ENCODE peak calls at places on chromosomes 3 and 15, in seven cellular contexts. One of them, this sample, is unnamed.

GRCh38 chr3:190303887-190304286 is 18.4 kb downstream of the CLDN1 start:
- DNase-seq in AG09319: no peak
- DNase-seq in K562: no peak
- DNase-seq in IMR-90: no peak
- DNase-seq in mesothelial cell of epicardium: no peak
- DNase-seq in suprapubic skin: no peak
- DNase-seq in Caco-2: no peak
- DNase-seq in this sample: no peak

GRCh38 chr3:167814441-167814951 is 79.0 kb downstream of the SERPINI1 start:
- DNase-seq in AG09319: peak; percentile 18
- DNase-seq in K562: no peak
- DNase-seq in IMR-90: peak; percentile 11
- DNase-seq in mesothelial cell of epicardium: no peak
- DNase-seq in suprapubic skin: no peak
- DNase-seq in Caco-2: no peak
- DNase-seq in this sample: peak; percentile 15

GRCh38 chr3:179076243-179077027 is 4.8 kb upstream of the ZMAT3 start:
- DNase-seq in AG09319: no peak
- DNase-seq in K562: no peak
- DNase-seq in IMR-90: no peak
- DNase-seq in mesothelial cell of epicardium: no peak
- DNase-seq in suprapubic skin: no peak
- DNase-seq in Caco-2: no peak
- DNase-seq in this sample: no peak

GRCh38 chr3:96863129-96863740 is 48.8 kb downstream of the EPHA6 start:
- DNase-seq in AG09319: no peak
- DNase-seq in K562: peak; percentile 1
- DNase-seq in IMR-90: peak; percentile 2
- DNase-seq in mesothelial cell of epicardium: no peak
- DNase-seq in suprapubic skin: no peak
- DNase-seq in Caco-2: no peak
- DNase-seq in this sample: peak; percentile 3

GRCh38 chr15:67145307-67145610 is 79.9 kb downstream of the SMAD3 start:
- DNase-seq in AG09319: no peak
- DNase-seq in K562: no peak
- DNase-seq in IMR-90: no peak
- DNase-seq in mesothelial cell of epicardium: no peak
- DNase-seq in suprapubic skin: no peak
- DNase-seq in Caco-2: no peak
- DNase-seq in this sample: no peak

GRCh38 chr3:140942221-140943104 is 827 bp downstream of the SLC25A36 start:
- DNase-seq in AG09319: no peak
- DNase-seq in K562: peak; percentile 59
- DNase-seq in IMR-90: peak; percentile 56
- DNase-seq in mesothelial cell of epicardium: peak; percentile 31
- DNase-seq in suprapubic skin: peak; percentile 80
- DNase-seq in Caco-2: peak; percentile 72
- DNase-seq in this sample: peak; percentile 16

GRCh38 chr15:93179072-93179471 is 90.1 kb upstream of the RGMA start:
- DNase-seq in AG09319: no peak
- DNase-seq in K562: no peak
- DNase-seq in IMR-90: no peak
- DNase-seq in mesothelial cell of epicardium: no peak
- DNase-seq in suprapubic skin: no peak
- DNase-seq in Caco-2: no peak
- DNase-seq in this sample: no peak

GRCh38 chr3:188397766-188398705 is 244.1 kb downstream of the LPP start:
- DNase-seq in AG09319: no peak
- DNase-seq in K562: no peak
- DNase-seq in IMR-90: no peak
- DNase-seq in mesothelial cell of epicardium: no peak
- DNase-seq in suprapubic skin: no peak
- DNase-seq in Caco-2: no peak
- DNase-seq in this sample: no peak

GRCh38 chr3:29679967-29680366 is 399.1 kb downstream of the RBMS3 start:
- DNase-seq in AG09319: no peak
- DNase-seq in K562: no peak
- DNase-seq in IMR-90: no peak
- DNase-seq in mesothelial cell of epicardium: no peak
- DNase-seq in suprapubic skin: no peak
- DNase-seq in Caco-2: no peak
- DNase-seq in this sample: no peak

GRCh38 chr15:61582092-61582491 is 353.0 kb upstream of the RORA start:
- DNase-seq in AG09319: no peak
- DNase-seq in K562: no peak
- DNase-seq in IMR-90: no peak
- DNase-seq in mesothelial cell of epicardium: no peak
- DNase-seq in suprapubic skin: no peak
- DNase-seq in Caco-2: no peak
- DNase-seq in this sample: no peak

GRCh38 chr3:131349946-131350347 is 31.6 kb upstream of the NUDT16 start:
- DNase-seq in AG09319: peak; percentile 49
- DNase-seq in K562: no peak
- DNase-seq in IMR-90: peak; percentile 70
- DNase-seq in mesothelial cell of epicardium: no peak
- DNase-seq in suprapubic skin: no peak
- DNase-seq in Caco-2: peak; percentile 58
- DNase-seq in this sample: peak; percentile 89

GRCh38 chr15:80214979-80215378 is 37.0 kb downstream of the CTXND1 start:
- DNase-seq in AG09319: no peak
- DNase-seq in K562: no peak
- DNase-seq in IMR-90: no peak
- DNase-seq in mesothelial cell of epicardium: no peak
- DNase-seq in suprapubic skin: no peak
- DNase-seq in Caco-2: no peak
- DNase-seq in this sample: no peak

GRCh38 chr15:62770752-62771151 is 271.8 kb upstream of the TPM1 start:
- DNase-seq in AG09319: peak; percentile 34
- DNase-seq in K562: no peak
- DNase-seq in IMR-90: peak; percentile 94
- DNase-seq in mesothelial cell of epicardium: no peak
- DNase-seq in suprapubic skin: no peak
- DNase-seq in Caco-2: no peak
- DNase-seq in this sample: peak; percentile 94

GRCh38 chr15:100732359-100733055 is 130.1 kb downstream of the ASB7 start:
- DNase-seq in AG09319: no peak
- DNase-seq in K562: no peak
- DNase-seq in IMR-90: peak; percentile 24
- DNase-seq in mesothelial cell of epicardium: no peak
- DNase-seq in suprapubic skin: no peak
- DNase-seq in Caco-2: no peak
- DNase-seq in this sample: peak; percentile 29

GRCh38 chr3:27366062-27366591 is 3.1 kb downstream of the NEK10 start:
- DNase-seq in AG09319: no peak
- DNase-seq in K562: no peak
- DNase-seq in IMR-90: no peak
- DNase-seq in mesothelial cell of epicardium: no peak
- DNase-seq in suprapubic skin: no peak
- DNase-seq in Caco-2: no peak
- DNase-seq in this sample: no peak

DNA sequence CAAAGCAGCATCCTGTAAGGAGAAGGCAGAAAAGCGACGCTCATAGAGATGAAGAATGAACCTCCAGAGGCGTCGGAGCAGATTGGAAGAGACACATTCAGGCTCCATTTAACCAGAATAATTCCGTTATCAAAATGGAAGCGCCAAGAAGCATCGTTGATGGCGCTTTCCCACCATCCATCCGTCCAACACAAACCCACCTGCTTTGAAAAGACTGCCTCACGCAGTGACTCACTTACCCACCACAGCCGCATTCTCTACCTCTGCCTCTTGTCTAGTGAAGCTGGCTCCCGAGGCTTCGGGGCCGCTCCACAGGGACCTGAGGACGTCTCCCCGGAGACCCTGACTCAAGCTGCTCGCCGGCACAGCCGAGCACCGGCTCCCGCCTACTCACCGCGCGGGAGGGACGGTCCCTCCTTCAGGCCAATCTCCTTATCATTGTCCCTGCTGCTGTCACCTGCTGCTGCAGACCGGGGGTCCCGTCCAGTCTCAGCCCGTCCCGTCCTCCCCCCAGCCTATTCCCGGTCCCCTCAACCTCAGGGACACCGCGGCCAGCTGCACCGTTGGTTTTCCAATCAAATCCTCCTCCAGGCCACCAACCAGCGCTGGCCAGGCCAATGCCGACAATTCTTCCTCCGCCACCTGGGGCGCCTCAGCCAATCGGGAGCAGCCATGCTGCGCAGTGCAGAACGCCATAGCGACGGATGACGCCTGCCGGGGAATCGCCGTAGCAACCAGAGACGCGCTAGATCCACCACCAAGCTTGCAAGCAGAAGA is at the start of gene NEK10:
- DNase-seq in AG09319: peak; percentile 20
- DNase-seq in K562: peak; percentile 88
- DNase-seq in IMR-90: peak; percentile 85
- DNase-seq in mesothelial cell of epicardium: peak; percentile 82
- DNase-seq in suprapubic skin: peak; percentile 91
- DNase-seq in Caco-2: peak; percentile 90
- DNase-seq in this sample: peak; percentile 86
- TF ChIP-seq CTCF in AG09319: no peak
- TF ChIP-seq CTCF in K562: no peak
- TF ChIP-seq CTCF in IMR-90: no peak
- TF ChIP-seq CTCF in mesothelial cell of epicardium: no peak
- TF ChIP-seq CTCF in suprapubic skin: no peak
- TF ChIP-seq CTCF in Caco-2: peak; percentile 6
- TF ChIP-seq CTCF in this sample: peak; percentile 25

GRCh38 chr3:156763386-156763785 is 62.8 kb upstream of the LEKR1 start:
- DNase-seq in AG09319: no peak
- DNase-seq in K562: no peak
- DNase-seq in IMR-90: no peak
- DNase-seq in mesothelial cell of epicardium: no peak
- DNase-seq in suprapubic skin: no peak
- DNase-seq in Caco-2: no peak
- DNase-seq in this sample: no peak

GRCh38 chr3:156760333-156760732 is 65.8 kb upstream of the LEKR1 start:
- DNase-seq in AG09319: no peak
- DNase-seq in K562: no peak
- DNase-seq in IMR-90: no peak
- DNase-seq in mesothelial cell of epicardium: no peak
- DNase-seq in suprapubic skin: no peak
- DNase-seq in Caco-2: no peak
- DNase-seq in this sample: no peak

GRCh38 chr3:156761007-156761406 is 65.1 kb upstream of the LEKR1 start:
- DNase-seq in AG09319: no peak
- DNase-seq in K562: no peak
- DNase-seq in IMR-90: no peak
- DNase-seq in mesothelial cell of epicardium: no peak
- DNase-seq in suprapubic skin: no peak
- DNase-seq in Caco-2: no peak
- DNase-seq in this sample: no peak

GRCh38 chr3:156762631-156763185 is 63.4 kb upstream of the LEKR1 start:
- DNase-seq in AG09319: peak; percentile 77
- DNase-seq in K562: no peak
- DNase-seq in IMR-90: peak; percentile 93
- DNase-seq in mesothelial cell of epicardium: no peak
- DNase-seq in suprapubic skin: no peak
- DNase-seq in Caco-2: no peak
- DNase-seq in this sample: peak; percentile 22

GRCh38 chr3:156761713-156762575 is 64.2 kb upstream of the LEKR1 start:
- DNase-seq in AG09319: peak; percentile 59
- DNase-seq in K562: no peak
- DNase-seq in IMR-90: peak; percentile 60
- DNase-seq in mesothelial cell of epicardium: no peak
- DNase-seq in suprapubic skin: no peak
- DNase-seq in Caco-2: no peak
- DNase-seq in this sample: no peak
- TF ChIP-seq CTCF in AG09319: peak; percentile 40
- TF ChIP-seq CTCF in K562: no peak
- TF ChIP-seq CTCF in IMR-90: peak; percentile 32
- TF ChIP-seq CTCF in mesothelial cell of epicardium: no peak
- TF ChIP-seq CTCF in suprapubic skin: no peak
- TF ChIP-seq CTCF in Caco-2: no peak
- TF ChIP-seq CTCF in this sample: peak; percentile 11

GRCh38 chr3:52384009-52384761 is 60.7 kb downstream of the SEMA3G start:
- DNase-seq in AG09319: no peak
- DNase-seq in K562: no peak
- DNase-seq in IMR-90: no peak
- DNase-seq in mesothelial cell of epicardium: no peak
- DNase-seq in suprapubic skin: no peak
- DNase-seq in Caco-2: no peak
- DNase-seq in this sample: no peak

GRCh38 chr3:52383446-52383845 is 61.5 kb downstream of the SEMA3G start:
- DNase-seq in AG09319: no peak
- DNase-seq in K562: no peak
- DNase-seq in IMR-90: no peak
- DNase-seq in mesothelial cell of epicardium: no peak
- DNase-seq in suprapubic skin: no peak
- DNase-seq in Caco-2: no peak
- DNase-seq in this sample: no peak

GRCh38 chr3:52388348-52388821 is 56.5 kb downstream of the SEMA3G start:
- DNase-seq in AG09319: no peak
- DNase-seq in K562: peak; percentile 53
- DNase-seq in IMR-90: no peak
- DNase-seq in mesothelial cell of epicardium: no peak
- DNase-seq in suprapubic skin: no peak
- DNase-seq in Caco-2: no peak
- DNase-seq in this sample: no peak

GRCh38 chr3:52387481-52387880 is 57.4 kb downstream of the SEMA3G start:
- DNase-seq in AG09319: no peak
- DNase-seq in K562: no peak
- DNase-seq in IMR-90: no peak
- DNase-seq in mesothelial cell of epicardium: no peak
- DNase-seq in suprapubic skin: no peak
- DNase-seq in Caco-2: no peak
- DNase-seq in this sample: no peak

GRCh38 chr3:52385157-52385556 is 59.7 kb downstream of the SEMA3G start:
- DNase-seq in AG09319: no peak
- DNase-seq in K562: peak; percentile 80
- DNase-seq in IMR-90: peak; percentile 41
- DNase-seq in mesothelial cell of epicardium: no peak
- DNase-seq in suprapubic skin: no peak
- DNase-seq in Caco-2: peak; percentile 82
- DNase-seq in this sample: peak; percentile 43
- TF ChIP-seq CTCF in AG09319: peak; percentile 47
- TF ChIP-seq CTCF in K562: peak; percentile 99
- TF ChIP-seq CTCF in IMR-90: peak; percentile 65
- TF ChIP-seq CTCF in mesothelial cell of epicardium: peak; percentile 61
- TF ChIP-seq CTCF in suprapubic skin: no peak
- TF ChIP-seq CTCF in Caco-2: peak; percentile 94
- TF ChIP-seq CTCF in this sample: peak; percentile 81

GRCh38 chr3:89434621-89435380 is 327.4 kb downstream of the EPHA3 start:
- DNase-seq in AG09319: no peak
- DNase-seq in K562: no peak
- DNase-seq in IMR-90: no peak
- DNase-seq in mesothelial cell of epicardium: no peak
- DNase-seq in suprapubic skin: no peak
- DNase-seq in Caco-2: no peak
- DNase-seq in this sample: no peak
- TF ChIP-seq CTCF in AG09319: no peak
- TF ChIP-seq CTCF in K562: no peak
- TF ChIP-seq CTCF in IMR-90: no peak
- TF ChIP-seq CTCF in mesothelial cell of epicardium: no peak
- TF ChIP-seq CTCF in suprapubic skin: no peak
- TF ChIP-seq CTCF in Caco-2: no peak
- TF ChIP-seq CTCF in this sample: no peak

DNA sequence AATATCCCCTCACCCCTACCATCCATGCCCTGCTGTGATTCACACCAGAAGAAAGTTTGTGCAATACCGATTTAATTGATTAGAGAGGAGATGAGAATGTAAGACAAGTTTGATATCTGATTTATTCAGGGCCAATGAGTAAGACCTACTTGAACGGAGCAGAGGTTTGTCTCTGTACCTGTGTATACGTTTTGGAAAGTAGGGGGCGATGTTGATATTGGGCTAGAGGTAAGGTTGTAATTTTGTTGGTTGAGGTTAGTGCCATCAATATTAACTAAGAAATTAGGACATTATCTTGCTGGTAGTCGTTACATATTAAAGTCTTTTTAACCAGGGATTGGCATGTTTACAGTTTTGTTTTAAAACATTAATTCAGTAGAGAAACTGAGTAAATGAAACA is 20.5 kb downstream of the EAF2 start:
- DNase-seq in AG09319: no peak
- DNase-seq in K562: peak; percentile 9
- DNase-seq in IMR-90: no peak
- DNase-seq in mesothelial cell of epicardium: no peak
- DNase-seq in suprapubic skin: no peak
- DNase-seq in Caco-2: no peak
- DNase-seq in this sample: no peak
- TF ChIP-seq CTCF in AG09319: no peak
- TF ChIP-seq CTCF in K562: peak; percentile 4
- TF ChIP-seq CTCF in IMR-90: peak; percentile 5
- TF ChIP-seq CTCF in mesothelial cell of epicardium: no peak
- TF ChIP-seq CTCF in suprapubic skin: no peak
- TF ChIP-seq CTCF in Caco-2: peak; percentile 40
- TF ChIP-seq CTCF in this sample: peak; percentile 46

This sample was measured in HFFc6.